ENCODE peak calls at places on chromosomes 1 and 21, in six cellular contexts. W is AG04450, M is fibroblast of pulmonary artery, I is BE2C, H is AG10803, Q is fibroblast of lung. R is an unnamed sample.

GRCh38 chr1:70140894-70141293 is 64.5 kb downstream of the LRRC40 start:
- DNase-seq in H (peak), I (no peak), W (no peak), M (peak), Q (peak), R (no peak)

GRCh38 chr21:37829447-37829846 is 86.8 kb downstream of the KCNJ6 start:
- DNase-seq in H (peak), W (no peak), M (peak), I (no peak), Q (peak), R (no peak)

GRCh38 chr1:17189632-17190525 is 15.0 kb upstream of the PADI1 start:
- DNase-seq in I (no peak), Q (peak), H (peak), W (peak), M (peak), R (peak)

GRCh38 chr21:34691396-34692032 is 22.7 kb downstream of the CLIC6 start:
- DNase-seq in I (no peak), H (no peak), W (no peak), M (no peak), Q (no peak), R (no peak)

GRCh38 chr1:67713071-67713806 is 28.2 kb downstream of the GADD45A start:
- DNase-seq in I (peak), H (peak), M (peak), Q (peak), W (peak), R (no peak)

GRCh38 chr1:27773732-27774445 is 870 bp downstream of the STX12 start:
- DNase-seq in H (peak), Q (peak), I (no peak), M (peak), W (no peak), R (no peak)

GRCh38 chr1:46677339-46677738 is 5.7 kb downstream of the TEX38 start:
- DNase-seq in M (no peak), W (no peak), H (no peak), Q (no peak), I (no peak), R (no peak)

GRCh38 chr1:244214009-244214967 is 163.2 kb downstream of the ZBTB18 start:
- DNase-seq in H (peak), M (peak), Q (peak), W (peak), I (peak), R (peak)

GRCh38 chr1:94260635-94261387 is 23.4 kb upstream of the ARHGAP29 start:
- DNase-seq in M (no peak), I (no peak), W (no peak), Q (no peak), H (no peak), R (no peak)

GRCh38 chr1:240612811-240613210 is 856 bp upstream of the GREM2 start:
- DNase-seq in Q (peak), I (no peak), W (no peak), H (no peak), M (no peak), R (no peak)

GRCh38 chr1:236746785-236747184 is 48.3 kb upstream of the MTR start:
- DNase-seq in Q (no peak), W (no peak), I (no peak), M (no peak), H (no peak), R (no peak)

GRCh38 chr1:92953491-92953890 is 7.8 kb downstream of the DIPK1A start:
- DNase-seq in Q (no peak), M (no peak), H (no peak), I (no peak), W (no peak), R (no peak)

GRCh38 chr1:225642177-225642576 is 10.7 kb downstream of the ENAH start:
- DNase-seq in I (no peak), W (no peak), Q (no peak), M (peak), H (peak), R (no peak)

GRCh38 chr1:155859881-155860841 is 794 bp downstream of the SYT11 start:
- DNase-seq in M (peak), H (peak), I (peak), Q (peak), W (peak), R (no peak)

GRCh38 chr1:243483084-243483845 is 227.4 kb downstream of the SDCCAG8 start:
- DNase-seq in H (no peak), Q (no peak), W (no peak), M (no peak), I (peak), R (no peak)

GRCh38 chr1:6125366-6125765 is 54.8 kb downstream of the CHD5 start:
- DNase-seq in M (no peak), H (no peak), W (no peak), Q (no peak), I (no peak), R (no peak)

GRCh38 chr1:227891223-227891954 is 56.3 kb downstream of the WNT9A start:
- DNase-seq in M (no peak), Q (no peak), H (no peak), W (no peak), I (peak), R (no peak)

GRCh38 chr1:8873506-8874229 is 4.8 kb downstream of the ENO1 start:
- DNase-seq in H (peak), W (peak), M (peak), I (peak), Q (peak), R (peak)

GRCh38 chr1:208273386-208274021 is 29.3 kb upstream of the PLXNA2 start:
- DNase-seq in H (no peak), I (no peak), W (no peak), M (no peak), Q (no peak), R (no peak)

GRCh38 chr21:16315223-16315622 is 585.4 kb downstream of the USP25 start:
- DNase-seq in Q (no peak), H (no peak), W (no peak), M (no peak), I (no peak), R (no peak)

GRCh38 chr1:198056255-198056654 is 100.5 kb upstream of the NEK7 start:
- DNase-seq in W (no peak), H (no peak), I (peak), M (peak), Q (no peak), R (no peak)

GRCh38 chr1:246959944-246960693 is 28.4 kb upstream of the AHCTF1 start:
- DNase-seq in I (no peak), M (peak), Q (no peak), W (no peak), H (no peak), R (no peak)

GRCh38 chr1:11051781-11052510 is 4.9 kb upstream of the MASP2 start:
- DNase-seq in H (peak), Q (no peak), I (no peak), W (no peak), M (peak), R (no peak)

GRCh38 chr1:5980314-5981008 is 11.8 kb downstream of the NPHP4 start:
- DNase-seq in I (peak), H (peak), Q (peak), M (peak), W (no peak), R (no peak)

GRCh38 chr1:109786531-109787021 is 22.9 kb upstream of the EPS8L3 start:
- DNase-seq in M (peak), H (no peak), W (no peak), Q (no peak), I (no peak), R (no peak)

GRCh38 chr1:12019858-12020509 is 686 bp downstream of the MIIP start:
- DNase-seq in H (no peak), I (no peak), Q (peak), W (no peak), M (peak), R (no peak)

GRCh38 chr1:228212966-228213844 is 5.4 kb downstream of the OBSCN start:
- DNase-seq in Q (peak), W (peak), H (peak), I (peak), M (peak), R (no peak)

DNA sequence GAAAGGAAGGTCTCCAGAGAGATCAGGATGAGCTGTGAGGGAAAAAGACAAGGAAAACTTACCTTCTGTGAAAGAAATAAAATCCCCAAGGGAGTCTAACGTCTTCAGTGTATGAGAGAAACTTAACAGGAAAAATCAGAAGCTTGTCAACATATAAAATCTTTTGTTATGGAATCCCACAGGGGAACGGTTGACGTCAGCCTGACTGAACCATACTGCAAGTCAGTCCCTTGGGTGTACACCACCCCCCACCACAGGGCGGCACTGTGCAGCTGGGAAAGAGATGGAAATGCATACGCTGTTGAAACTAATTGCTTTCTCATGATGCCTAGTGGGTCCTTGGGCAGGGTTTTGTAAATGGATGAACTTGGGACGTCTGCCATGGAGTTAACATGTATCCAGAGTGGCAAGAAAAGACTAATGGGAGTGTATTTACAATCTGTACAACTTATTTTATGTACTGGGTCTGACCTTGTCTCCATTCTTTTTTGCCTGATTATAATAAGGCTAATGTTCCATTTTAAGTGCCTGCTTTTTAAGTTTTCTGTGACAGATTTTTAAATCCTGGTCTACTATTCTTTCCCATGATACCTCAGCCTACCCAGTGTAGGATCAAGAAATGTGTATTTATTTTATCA is 22.7 kb downstream of the UTP25 start:
- DNase-seq in Q (peak), I (peak), M (peak), W (no peak), H (peak), R (peak)
- TF ChIP-seq CTCF in Q (peak), I (peak), M (peak), W (peak), H (peak), R (peak)

GRCh38 chr1:65149753-65150463 is 1.9 kb downstream of the AK4 start:
- DNase-seq in W (no peak), Q (no peak), I (no peak), M (no peak), H (no peak), R (no peak)
- H3K4me3 ChIP-seq in W (no peak), Q (no peak), I (no peak), M (peak), H (no peak), R (peak)

DNA sequence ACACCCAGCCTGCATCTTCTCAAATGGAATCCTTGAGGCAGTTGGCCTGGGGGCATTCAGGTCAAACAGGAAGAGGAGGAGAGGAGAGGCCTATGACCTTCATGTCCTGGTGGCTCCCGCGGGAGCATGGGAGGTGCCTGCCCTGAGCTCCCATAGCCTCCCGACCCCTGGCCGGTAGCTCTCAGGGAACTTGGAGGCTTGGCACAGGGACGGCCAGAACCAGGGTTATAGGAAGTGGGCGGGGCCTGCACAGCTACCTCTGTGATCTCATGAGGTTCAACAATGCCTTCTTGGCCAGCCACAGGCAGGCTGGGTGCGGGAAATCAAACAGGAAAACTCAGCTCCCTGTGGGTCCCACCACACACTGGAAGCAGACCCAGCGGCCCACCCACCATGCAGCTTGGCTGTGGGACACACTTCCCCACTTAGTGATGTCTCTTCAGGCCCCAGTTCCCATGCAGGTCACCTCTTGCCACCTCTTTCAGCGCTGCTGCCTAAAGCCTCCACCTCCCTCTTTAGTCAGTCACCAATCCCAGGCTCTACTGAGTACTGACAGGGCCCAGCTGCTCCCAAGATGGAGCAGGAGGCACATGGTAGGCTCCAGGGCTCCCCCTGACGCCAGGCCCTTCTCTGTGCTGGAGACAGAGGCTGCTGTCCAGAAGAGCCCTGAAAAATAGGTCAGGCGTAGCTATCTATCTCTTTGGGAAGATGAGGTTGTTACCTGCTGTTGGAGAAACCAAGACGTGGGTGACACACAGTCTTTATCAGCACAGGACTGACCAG is at the start of gene SLFNL1:
- DNase-seq in I (peak), H (peak), W (peak), Q (no peak), M (peak), R (no peak)
- TF ChIP-seq CTCF in I (peak), H (no peak), W (peak), Q (peak), M (peak), R (peak)

DNA sequence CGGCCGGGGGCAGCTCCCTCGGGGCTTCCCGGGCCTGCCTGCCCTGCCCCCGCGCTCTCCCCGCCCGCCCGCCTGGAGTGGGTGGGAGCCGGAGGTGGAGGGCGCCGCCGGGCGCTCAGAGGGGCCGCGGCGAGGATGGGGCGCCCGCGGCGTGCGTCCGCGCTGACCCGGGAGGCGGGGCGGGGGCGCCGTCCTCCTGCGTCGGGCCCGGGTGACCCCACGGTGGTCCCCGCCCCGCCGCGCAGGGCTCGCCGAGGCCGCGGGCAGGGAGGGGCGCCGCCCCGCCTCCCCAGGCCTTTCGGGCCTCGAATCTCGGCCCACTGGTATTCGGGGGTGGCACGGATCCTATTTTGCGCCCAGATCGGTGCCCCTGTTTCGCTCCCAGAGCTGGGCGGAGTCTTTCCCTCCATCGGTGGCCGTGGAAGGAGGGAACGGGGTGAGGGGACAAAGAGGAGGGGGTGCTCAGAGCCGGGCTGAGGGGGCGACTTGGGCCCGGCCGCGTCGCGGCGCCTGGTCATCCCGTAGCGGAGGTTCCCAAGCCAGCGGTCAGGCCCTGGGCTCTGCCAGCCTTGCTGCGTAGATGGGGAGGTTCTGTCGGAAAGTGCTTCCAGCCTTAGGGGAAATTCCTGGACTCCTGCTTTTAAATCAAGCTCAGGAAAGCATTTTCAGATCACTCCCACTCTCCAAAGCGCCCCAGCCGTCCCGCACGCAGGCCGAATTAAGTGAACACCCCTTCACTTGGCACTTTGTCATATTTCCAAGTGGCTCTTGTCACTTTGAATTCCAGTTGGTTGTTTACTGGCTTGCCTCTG is 546 bp downstream of the PATJ start:
- DNase-seq in Q (peak), H (peak), W (no peak), M (peak), I (peak), R (no peak)
- H3K4me3 ChIP-seq in Q (peak), H (peak), W (peak), M (peak), I (peak), R (peak)

R was measured in AG04449.